ENCODE peak calls at places on chromosomes 4 and X, in nine cellular contexts. U is Peyer's patch, Y is fibroblast of lung, W is GM23338, O is tibial artery, T is transverse colon, S is AG09319, V is dorsolateral prefrontal cortex, P is right atrium auricular region. K is an unnamed sample.

GRCh38 chrX:136755411-136755810 is 25.3 kb downstream of the ARHGEF6 start:
- DNase-seq in U (no peak), Y (no peak), W (no peak), O (no peak), T (no peak), S (no peak), V (no peak), P (no peak), K (no peak)

GRCh38 chr4:23631255-23631950 is 258.4 kb downstream of the PPARGC1A start:
- DNase-seq in U (no peak), Y (no peak), W (peak), O (no peak), T (peak), S (no peak), V (no peak), P (no peak), K (no peak)

GRCh38 chr4:78687818-78688217 is 88.3 kb upstream of the BMP2K start:
- DNase-seq in U (no peak), Y (no peak), W (no peak), O (no peak), T (no peak), S (no peak), V (no peak), P (no peak), K (no peak)

GRCh38 chr4:86159216-86159615 is 200.6 kb downstream of the MAPK10 start:
- DNase-seq in U (no peak), Y (peak), W (no peak), O (no peak), T (no peak), S (no peak), V (no peak), P (no peak), K (no peak)

GRCh38 chrX:96987228-96987627 is 103.5 kb downstream of the RPA4 start:
- DNase-seq in U (no peak), Y (peak), W (no peak), O (no peak), T (no peak), S (no peak), V (no peak), P (no peak), K (no peak)

GRCh38 chr4:169164669-169165415 is 105.9 kb downstream of the SH3RF1 start:
- DNase-seq in U (no peak), Y (no peak), W (no peak), O (no peak), T (no peak), S (no peak), V (no peak), P (no peak), K (no peak)

GRCh38 chr4:41982716-41983115 is 1.2 kb downstream of the DCAF4L1 start:
- DNase-seq in U (no peak), Y (no peak), W (no peak), O (no peak), T (no peak), S (no peak), V (no peak), P (no peak), K (no peak)

GRCh38 chr4:24089831-24090531 is 200.1 kb upstream of the PPARGC1A start:
- DNase-seq in U (no peak), Y (peak), W (no peak), O (no peak), T (no peak), S (no peak), V (no peak), P (no peak), K (no peak)

GRCh38 chr4:85939595-85939994 is 420.3 kb downstream of the MAPK10 start:
- DNase-seq in U (no peak), Y (no peak), W (no peak), O (no peak), T (no peak), S (no peak), V (no peak), P (no peak), K (no peak)

GRCh38 chrX:8192276-8192675 is 21.2 kb upstream of the VCX2 start:
- DNase-seq in U (no peak), Y (no peak), W (no peak), O (no peak), T (no peak), S (no peak), V (no peak), P (no peak), K (no peak)

GRCh38 chrX:97895751-97896150 is 1012.0 kb downstream of the RPA4 start:
- DNase-seq in U (no peak), Y (no peak), W (no peak), O (no peak), T (no peak), S (no peak), V (no peak), P (no peak), K (no peak)

GRCh38 chr4:184896868-184897715 is 71.3 kb upstream of the ACSL1 start:
- DNase-seq in U (no peak), Y (peak), W (no peak), O (no peak), T (peak), S (no peak), V (no peak), P (no peak), K (no peak)

GRCh38 chrX:150085881-150086280 is 147.6 kb upstream of the EOLA2 start:
- DNase-seq in U (no peak), Y (peak), W (no peak), O (no peak), T (no peak), S (no peak), V (no peak), P (no peak), K (no peak)

GRCh38 chrX:119753001-119753400 is 5.4 kb upstream of the SOWAHD start:
- DNase-seq in U (no peak), Y (no peak), W (peak), O (no peak), T (no peak), S (no peak), V (no peak), P (no peak), K (no peak)

GRCh38 chrX:127578395-127578794 is 473.8 kb downstream of the ACTRT1 start:
- DNase-seq in U (no peak), Y (no peak), W (no peak), O (no peak), T (no peak), S (no peak), V (no peak), P (no peak), K (no peak)

GRCh38 chr4:138673053-138673452 is 342.5 kb upstream of the NOCT start:
- DNase-seq in U (no peak), Y (no peak), W (no peak), O (no peak), T (no peak), S (no peak), V (no peak), P (no peak), K (no peak)

GRCh38 chr4:13778367-13778766 is 150.8 kb upstream of the BOD1L1 start:
- DNase-seq in U (no peak), Y (no peak), W (no peak), O (no peak), T (no peak), S (no peak), V (no peak), P (no peak), K (no peak)

GRCh38 chr4:150647008-150647407 is 65.1 kb downstream of the MAB21L2 start:
- DNase-seq in U (no peak), Y (peak), W (no peak), O (no peak), T (no peak), S (no peak), V (no peak), P (no peak), K (no peak)

GRCh38 chrX:8988456-8988855 is 45.5 kb downstream of the FAM9B start:
- DNase-seq in U (no peak), Y (peak), W (peak), O (peak), T (no peak), S (peak), V (no peak), P (no peak), K (peak)

GRCh38 chr4:2829321-2829932 is 14.2 kb upstream of the ADD1 start:
- DNase-seq in U (no peak), Y (no peak), W (no peak), O (peak), T (no peak), S (no peak), V (no peak), P (no peak), K (peak)

GRCh38 chrX:10199212-10199611 is 42.4 kb downstream of the CLCN4 start:
- DNase-seq in U (peak), Y (peak), W (no peak), O (peak), T (peak), S (no peak), V (no peak), P (no peak), K (no peak)

GRCh38 chr4:157980158-157980557 is 192.7 kb downstream of the GASK1B start:
- DNase-seq in U (no peak), Y (no peak), W (no peak), O (no peak), T (no peak), S (no peak), V (no peak), P (no peak), K (no peak)

GRCh38 chrX:11259437-11259836 is 33.8 kb upstream of the AMELX start:
- DNase-seq in U (no peak), Y (no peak), W (no peak), O (no peak), T (no peak), S (no peak), V (no peak), P (no peak), K (no peak)

GRCh38 chrX:155534800-155535199 is 76.4 kb upstream of the F8A3 start:
- DNase-seq in U (no peak), Y (no peak), W (no peak), O (no peak), T (no peak), S (no peak), V (no peak), P (no peak), K (no peak)

GRCh38 chrX:136589966-136590365 is 58.0 kb downstream of the VGLL1 start:
- DNase-seq in U (no peak), Y (no peak), W (no peak), O (no peak), T (no peak), S (no peak), V (no peak), P (no peak), K (no peak)

GRCh38 chr4:72701987-72702819 is 133.2 kb upstream of the ADAMTS3 start:
- DNase-seq in U (no peak), Y (peak), W (peak), O (no peak), T (no peak), S (peak), V (no peak), P (no peak), K (peak)

GRCh38 chr4:39976945-39977488 is 694 bp downstream of the PDS5A start:
- DNase-seq in U (peak), Y (peak), W (peak), O (peak), T (peak), S (no peak), V (no peak), P (no peak), K (no peak)

GRCh38 chr4:188463909-188464308 is 324.7 kb downstream of the TRIML1 start:
- DNase-seq in U (no peak), Y (no peak), W (no peak), O (no peak), T (no peak), S (no peak), V (no peak), P (no peak), K (no peak)

GRCh38 chr4:113718252-113718651 is 43.3 kb downstream of the CAMK2D start:
- DNase-seq in U (no peak), Y (no peak), W (no peak), O (no peak), T (no peak), S (no peak), V (no peak), P (no peak), K (no peak)

GRCh38 chr4:89411539-89411938 is 103.9 kb upstream of the GPRIN3 start:
- DNase-seq in U (no peak), Y (no peak), W (no peak), O (no peak), T (no peak), S (no peak), V (no peak), P (no peak), K (no peak)

GRCh38 chrX:132216283-132216682 is 3.0 kb downstream of the RAP2C start:
- DNase-seq in U (no peak), Y (peak), W (no peak), O (no peak), T (no peak), S (no peak), V (no peak), P (no peak), K (no peak)

GRCh38 chrX:130118941-130119640 is 8.8 kb upstream of the ELF4 start:
- DNase-seq in U (no peak), Y (peak), W (no peak), O (no peak), T (no peak), S (no peak), V (no peak), P (no peak), K (no peak)

GRCh38 chr4:22363071-22363470 is 152.8 kb downstream of the ADGRA3 start:
- DNase-seq in U (no peak), Y (no peak), W (no peak), O (no peak), T (no peak), S (no peak), V (no peak), P (no peak), K (no peak)

GRCh38 chr4:22356996-22357596 is 158.8 kb downstream of the ADGRA3 start:
- DNase-seq in U (no peak), Y (peak), W (peak), O (no peak), T (no peak), S (peak), V (no peak), P (no peak), K (no peak)
- TF ChIP-seq CTCF in U (no peak), Y (peak), W (peak), O (no peak), T (no peak), S (peak), V (peak), P (no peak), K (no peak)

GRCh38 chrX:31293409-31293808 is 221.6 kb upstream of the FTHL17 start:
- DNase-seq in U (no peak), Y (no peak), W (no peak), O (no peak), T (no peak), S (no peak), V (no peak), P (no peak), K (no peak)
- TF ChIP-seq CTCF in U (no peak), Y (no peak), W (peak), O (no peak), T (peak), S (no peak), V (no peak), P (no peak), K (peak)

GRCh38 chrX:22186165-22186564 is 86.5 kb upstream of the CBLL2 start:
- DNase-seq in U (no peak), Y (no peak), W (no peak), O (no peak), T (no peak), S (no peak), V (no peak), P (no peak), K (no peak)
- TF ChIP-seq CTCF in U (no peak), Y (no peak), W (no peak), O (no peak), T (no peak), S (no peak), V (no peak), P (no peak), K (no peak)

GRCh38 chr4:20318899-20319291 is 67.2 kb downstream of the SLIT2 start:
- DNase-seq in U (no peak), Y (no peak), W (no peak), O (no peak), T (no peak), S (no peak), V (no peak), P (no peak), K (no peak)

GRCh38 chr4:20317424-20317985 is 65.8 kb downstream of the SLIT2 start:
- DNase-seq in U (no peak), Y (peak), W (no peak), O (no peak), T (no peak), S (no peak), V (no peak), P (no peak), K (no peak)

GRCh38 chr4:20311863-20312262 is 60.2 kb downstream of the SLIT2 start:
- DNase-seq in U (no peak), Y (no peak), W (no peak), O (no peak), T (no peak), S (no peak), V (no peak), P (no peak), K (no peak)

GRCh38 chr4:20318011-20318898 is 66.5 kb downstream of the SLIT2 start:
- DNase-seq in U (no peak), Y (peak), W (no peak), O (no peak), T (no peak), S (no peak), V (no peak), P (no peak), K (no peak)

GRCh38 chr4:20313237-20314030 is 61.7 kb downstream of the SLIT2 start:
- DNase-seq in U (no peak), Y (no peak), W (peak), O (no peak), T (peak), S (no peak), V (no peak), P (no peak), K (peak)
- TF ChIP-seq CTCF in U (no peak), Y (peak), W (peak), O (no peak), T (no peak), S (no peak), V (no peak), P (no peak), K (peak)

GRCh38 chr4:53704329-53704728 is 113.0 kb upstream of the LNX1 start:
- DNase-seq in U (no peak), Y (no peak), W (no peak), O (no peak), T (no peak), S (no peak), V (no peak), P (no peak), K (no peak)

GRCh38 chr4:53705972-53706371 is 114.7 kb upstream of the LNX1 start:
- DNase-seq in U (no peak), Y (no peak), W (no peak), O (no peak), T (no peak), S (no peak), V (no peak), P (no peak), K (no peak)

GRCh38 chr4:53705151-53705764 is 114.0 kb upstream of the LNX1 start:
- DNase-seq in U (no peak), Y (no peak), W (no peak), O (no peak), T (no peak), S (no peak), V (no peak), P (no peak), K (no peak)

GRCh38 chr4:53703267-53703655 is 112.0 kb upstream of the LNX1 start:
- DNase-seq in U (no peak), Y (no peak), W (no peak), O (no peak), T (no peak), S (no peak), V (no peak), P (no peak), K (no peak)

DNA sequence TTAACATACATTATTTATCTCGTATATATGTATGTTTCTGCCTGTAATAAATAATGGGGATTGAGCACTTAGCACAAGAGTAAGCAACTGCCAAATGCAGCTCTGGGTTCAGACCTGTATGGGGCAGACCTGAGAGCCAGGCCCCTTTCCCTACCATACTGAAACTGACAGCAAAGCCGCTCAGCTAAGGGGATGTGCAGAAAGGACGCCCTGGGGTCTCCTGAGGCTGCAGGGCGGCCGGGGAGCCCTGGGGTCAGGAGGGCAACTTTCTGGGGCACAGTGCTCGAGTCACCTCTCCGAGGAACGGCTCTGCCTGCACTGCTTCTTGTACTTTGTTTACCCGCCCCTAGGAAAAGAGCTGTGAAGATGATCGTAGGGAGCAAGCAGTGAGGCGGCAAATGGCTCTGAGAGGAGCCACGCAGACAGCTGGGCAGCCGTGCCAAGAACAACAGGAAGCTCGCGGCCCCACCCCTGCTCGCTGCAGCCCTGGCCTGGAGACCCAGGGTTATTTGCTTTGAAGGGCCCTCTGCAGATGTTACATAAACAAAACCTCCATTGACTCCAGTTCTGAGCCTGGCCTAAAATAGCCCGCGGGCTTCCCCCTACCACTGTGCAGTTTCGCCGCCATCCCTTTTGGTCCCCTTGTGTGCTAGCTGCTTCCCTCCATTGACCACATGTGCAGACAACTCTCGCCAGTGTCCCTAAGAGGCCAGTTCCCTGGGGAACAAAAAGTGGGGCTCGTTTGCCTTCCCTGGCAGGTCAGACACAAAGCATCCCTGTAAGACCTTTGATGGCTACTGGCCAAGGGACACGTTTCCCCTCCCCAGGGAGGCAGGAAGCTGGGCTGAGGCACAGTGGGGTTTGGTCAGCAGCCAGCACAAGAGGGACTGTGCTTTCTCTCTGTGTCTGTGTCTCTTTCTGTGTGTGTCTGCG is 111.3 kb upstream of the LNX1 start:
- DNase-seq in U (peak), Y (peak), W (peak), O (peak), T (peak), S (peak), V (peak), P (peak), K (no peak)
- TF ChIP-seq CTCF in U (no peak), Y (peak), W (no peak), O (no peak), T (no peak), S (peak), V (no peak), P (no peak), K (no peak)

GRCh38 chrX:4263005-4263404 is 549.6 kb upstream of the PRKX start:
- DNase-seq in U (no peak), Y (no peak), W (peak), O (no peak), T (no peak), S (no peak), V (no peak), P (no peak), K (peak)
- TF ChIP-seq CTCF in U (no peak), Y (no peak), W (peak), O (no peak), T (no peak), S (no peak), V (peak), P (no peak), K (peak)

GRCh38 chrX:456925-457768 is 70.4 kb upstream of the PPP2R3B start:
- DNase-seq in U (no peak), Y (peak), W (no peak), O (no peak), T (no peak), S (no peak), V (no peak), P (no peak), K (no peak)

GRCh38 chrX:455199-455598 is 68.5 kb upstream of the PPP2R3B start:
- DNase-seq in U (no peak), Y (no peak), W (no peak), O (no peak), T (no peak), S (no peak), V (no peak), P (no peak), K (no peak)

GRCh38 chrX:458631-459061 is 71.9 kb upstream of the PPP2R3B start:
- DNase-seq in U (no peak), Y (no peak), W (no peak), O (peak), T (no peak), S (no peak), V (no peak), P (no peak), K (no peak)

GRCh38 chrX:456146-456545 is 69.4 kb upstream of the PPP2R3B start:
- DNase-seq in U (no peak), Y (no peak), W (no peak), O (no peak), T (no peak), S (no peak), V (no peak), P (no peak), K (no peak)

GRCh38 chrX:455673-456072 is 69.0 kb upstream of the PPP2R3B start:
- DNase-seq in U (no peak), Y (no peak), W (no peak), O (no peak), T (no peak), S (no peak), V (no peak), P (no peak), K (no peak)
- TF ChIP-seq CTCF in U (no peak), Y (no peak), W (no peak), O (no peak), T (no peak), S (no peak), V (no peak), P (no peak), K (no peak)